ENCODE peak calls at places on chromosomes 3 and 15, in nine cellular contexts. One of them, this sample, is unnamed.

GRCh38 chr3:63920001-63920400 is 7.8 kb upstream of the SCAANT1 start:
- DNase-seq in breast epithelium: no peak
- DNase-seq in H1: no peak
- DNase-seq in ovary: no peak
- DNase-seq in IMR-90: no peak
- DNase-seq in A549: no peak
- DNase-seq in transverse colon: no peak
- DNase-seq in heart left ventricle: no peak
- DNase-seq in tibial nerve: no peak
- DNase-seq in this sample: no peak

GRCh38 chr15:99438691-99439523 is 126.9 kb upstream of the MEF2A start:
- DNase-seq in IMR-90: no peak
- DNase-seq in A549: no peak
- DNase-seq in H1: no peak
- DNase-seq in transverse colon: peak; percentile 6
- DNase-seq in tibial nerve: no peak
- DNase-seq in heart left ventricle: peak; percentile 40
- DNase-seq in breast epithelium: no peak
- DNase-seq in ovary: peak; percentile 56
- DNase-seq in this sample: no peak

GRCh38 chr3:61776390-61776789 is 215.0 kb downstream of the PTPRG start:
- DNase-seq in tibial nerve: no peak
- DNase-seq in A549: no peak
- DNase-seq in H1: no peak
- DNase-seq in ovary: no peak
- DNase-seq in transverse colon: no peak
- DNase-seq in breast epithelium: no peak
- DNase-seq in heart left ventricle: no peak
- DNase-seq in IMR-90: no peak
- DNase-seq in this sample: no peak

GRCh38 chr3:48157950-48158376 is 30.3 kb downstream of the CDC25A start:
- DNase-seq in tibial nerve: peak; percentile 40
- DNase-seq in transverse colon: peak; percentile 51
- DNase-seq in heart left ventricle: peak; percentile 68
- DNase-seq in H1: peak; percentile 43
- DNase-seq in A549: peak; percentile 53
- DNase-seq in ovary: peak; percentile 62
- DNase-seq in IMR-90: peak; percentile 70
- DNase-seq in breast epithelium: no peak
- DNase-seq in this sample: no peak

GRCh38 chr3:13676618-13677017 is 127.7 kb downstream of the FBLN2 start:
- DNase-seq in ovary: no peak
- DNase-seq in breast epithelium: no peak
- DNase-seq in A549: no peak
- DNase-seq in IMR-90: no peak
- DNase-seq in H1: no peak
- DNase-seq in heart left ventricle: no peak
- DNase-seq in transverse colon: no peak
- DNase-seq in tibial nerve: no peak
- DNase-seq in this sample: no peak

GRCh38 chr3:113979916-113980315 is 32.1 kb downstream of the ZDHHC23 start:
- DNase-seq in ovary: no peak
- DNase-seq in heart left ventricle: no peak
- DNase-seq in IMR-90: no peak
- DNase-seq in transverse colon: no peak
- DNase-seq in A549: no peak
- DNase-seq in tibial nerve: no peak
- DNase-seq in breast epithelium: no peak
- DNase-seq in H1: no peak
- DNase-seq in this sample: no peak

GRCh38 chr3:43423142-43423541 is 136.8 kb downstream of the SNRK start:
- DNase-seq in IMR-90: peak; percentile 57
- DNase-seq in A549: no peak
- DNase-seq in ovary: peak; percentile 24
- DNase-seq in H1: no peak
- DNase-seq in heart left ventricle: peak; percentile 43
- DNase-seq in transverse colon: peak; percentile 14
- DNase-seq in breast epithelium: no peak
- DNase-seq in tibial nerve: no peak
- DNase-seq in this sample: no peak

GRCh38 chr15:66498501-66499386 is 1.2 kb upstream of the SNAPC5 start:
- DNase-seq in heart left ventricle: no peak
- DNase-seq in H1: no peak
- DNase-seq in A549: no peak
- DNase-seq in tibial nerve: no peak
- DNase-seq in transverse colon: no peak
- DNase-seq in ovary: no peak
- DNase-seq in breast epithelium: no peak
- DNase-seq in IMR-90: peak; percentile 51
- DNase-seq in this sample: no peak

GRCh38 chr3:46628980-46629379 is 16.7 kb downstream of the FAM240A start:
- DNase-seq in heart left ventricle: no peak
- DNase-seq in IMR-90: no peak
- DNase-seq in tibial nerve: peak; percentile 47
- DNase-seq in breast epithelium: no peak
- DNase-seq in A549: no peak
- DNase-seq in ovary: peak; percentile 35
- DNase-seq in H1: no peak
- DNase-seq in transverse colon: peak; percentile 26
- DNase-seq in this sample: no peak

GRCh38 chr3:153601422-153601853 is 439.4 kb downstream of the RAP2B start:
- DNase-seq in heart left ventricle: no peak
- DNase-seq in breast epithelium: no peak
- DNase-seq in tibial nerve: no peak
- DNase-seq in IMR-90: no peak
- DNase-seq in ovary: no peak
- DNase-seq in H1: no peak
- DNase-seq in A549: no peak
- DNase-seq in transverse colon: no peak
- DNase-seq in this sample: no peak

GRCh38 chr15:59966262-59966661 is 37.8 kb upstream of the FOXB1 start:
- DNase-seq in A549: no peak
- DNase-seq in H1: no peak
- DNase-seq in transverse colon: no peak
- DNase-seq in IMR-90: no peak
- DNase-seq in ovary: no peak
- DNase-seq in tibial nerve: no peak
- DNase-seq in breast epithelium: no peak
- DNase-seq in heart left ventricle: no peak
- DNase-seq in this sample: no peak

GRCh38 chr15:59528429-59528828 is 83.2 kb upstream of the GCNT3 start:
- DNase-seq in IMR-90: no peak
- DNase-seq in heart left ventricle: no peak
- DNase-seq in H1: no peak
- DNase-seq in ovary: no peak
- DNase-seq in transverse colon: no peak
- DNase-seq in A549: no peak
- DNase-seq in tibial nerve: no peak
- DNase-seq in breast epithelium: no peak
- DNase-seq in this sample: no peak

GRCh38 chr3:140363801-140364200 is 314.1 kb upstream of the TRIM42 start:
- DNase-seq in IMR-90: no peak
- DNase-seq in transverse colon: no peak
- DNase-seq in heart left ventricle: peak; percentile 34
- DNase-seq in tibial nerve: no peak
- DNase-seq in breast epithelium: no peak
- DNase-seq in A549: no peak
- DNase-seq in ovary: peak; percentile 37
- DNase-seq in H1: no peak
- DNase-seq in this sample: no peak

GRCh38 chr3:81723732-81724313 is 37.6 kb downstream of the GBE1 start:
- DNase-seq in breast epithelium: no peak
- DNase-seq in transverse colon: no peak
- DNase-seq in A549: no peak
- DNase-seq in ovary: no peak
- DNase-seq in IMR-90: peak; percentile 59
- DNase-seq in heart left ventricle: no peak
- DNase-seq in tibial nerve: no peak
- DNase-seq in H1: no peak
- DNase-seq in this sample: no peak

GRCh38 chr15:78943692-78944091 is 1.2 kb downstream of the CTSH start:
- DNase-seq in transverse colon: no peak
- DNase-seq in tibial nerve: no peak
- DNase-seq in A549: no peak
- DNase-seq in heart left ventricle: no peak
- DNase-seq in ovary: no peak
- DNase-seq in H1: no peak
- DNase-seq in IMR-90: no peak
- DNase-seq in breast epithelium: no peak
- DNase-seq in this sample: no peak

GRCh38 chr3:31829011-31829410 is 152.1 kb downstream of the OSBPL10 start:
- DNase-seq in H1: no peak
- DNase-seq in heart left ventricle: no peak
- DNase-seq in tibial nerve: no peak
- DNase-seq in ovary: no peak
- DNase-seq in A549: no peak
- DNase-seq in IMR-90: no peak
- DNase-seq in transverse colon: no peak
- DNase-seq in breast epithelium: no peak
- DNase-seq in this sample: no peak

GRCh38 chr15:101251830-101252820 is at the start of gene CHSY1:
- DNase-seq in tibial nerve: peak; percentile 91
- DNase-seq in H1: no peak
- DNase-seq in heart left ventricle: peak; percentile 95
- DNase-seq in IMR-90: peak; percentile 93
- DNase-seq in A549: peak; percentile 85
- DNase-seq in transverse colon: peak; percentile 93
- DNase-seq in ovary: peak; percentile 95
- DNase-seq in breast epithelium: peak; percentile 88
- DNase-seq in this sample: peak; percentile 47

GRCh38 chr3:8655387-8655835 is 10.8 kb upstream of the SSUH2 start:
- DNase-seq in heart left ventricle: no peak
- DNase-seq in IMR-90: no peak
- DNase-seq in transverse colon: no peak
- DNase-seq in ovary: no peak
- DNase-seq in H1: no peak
- DNase-seq in breast epithelium: no peak
- DNase-seq in tibial nerve: no peak
- DNase-seq in A549: no peak
- DNase-seq in this sample: no peak

GRCh38 chr3:27449530-27450150 is 34.5 kb downstream of the SLC4A7 start:
- DNase-seq in IMR-90: no peak
- DNase-seq in H1: no peak
- DNase-seq in transverse colon: no peak
- DNase-seq in breast epithelium: no peak
- DNase-seq in heart left ventricle: no peak
- DNase-seq in tibial nerve: no peak
- DNase-seq in ovary: no peak
- DNase-seq in A549: no peak
- DNase-seq in this sample: no peak

DNA sequence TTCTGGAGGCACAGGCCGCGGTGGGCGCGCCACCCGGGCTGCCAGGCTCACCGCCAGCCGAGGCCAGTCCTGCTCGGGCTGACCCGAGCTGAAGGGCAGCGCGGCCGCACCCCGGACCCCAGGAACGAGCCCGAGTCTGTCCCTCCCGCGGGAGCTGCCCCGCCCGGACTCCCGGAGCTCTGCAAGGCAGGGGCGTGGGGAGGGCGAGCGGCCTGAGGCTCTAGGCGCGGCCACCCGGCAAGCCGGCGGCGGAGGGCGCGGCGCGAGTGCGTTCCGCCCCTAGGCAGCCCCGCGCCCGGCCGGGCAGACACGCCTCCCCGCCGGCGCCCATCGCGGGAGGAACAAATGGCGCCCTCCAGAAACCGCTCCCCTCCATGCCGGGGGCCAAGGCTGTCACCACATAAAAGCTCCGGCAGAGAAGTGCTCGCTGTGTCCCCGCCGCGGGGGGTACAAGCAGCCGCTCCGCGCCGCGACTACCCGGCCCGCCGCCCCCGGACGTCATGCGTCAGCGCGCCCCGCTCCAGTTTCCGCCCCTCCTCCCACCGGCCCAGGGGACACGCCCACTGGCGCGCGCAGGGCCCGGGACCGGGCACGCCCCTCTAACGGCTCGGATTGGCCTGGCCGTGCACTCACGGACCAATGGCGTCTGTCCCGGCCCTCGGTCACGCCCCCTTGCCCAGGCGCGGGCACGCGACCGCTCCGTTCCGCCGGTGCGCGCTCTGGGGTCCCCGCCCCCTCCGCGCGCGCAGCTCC is 483 bp upstream of the KLF13 start:
- DNase-seq in transverse colon: peak; percentile 99
- DNase-seq in ovary: peak; percentile 100
- DNase-seq in heart left ventricle: peak; percentile 99
- DNase-seq in tibial nerve: peak; percentile 97
- DNase-seq in A549: peak; percentile 98
- DNase-seq in H1: peak; percentile 90
- DNase-seq in IMR-90: peak; percentile 97
- DNase-seq in breast epithelium: peak; percentile 99
- DNase-seq in this sample: peak; percentile 92
- TF ChIP-seq POLR2A in transverse colon: peak; percentile 95
- TF ChIP-seq POLR2A in ovary: peak; percentile 94
- TF ChIP-seq POLR2A in heart left ventricle: peak; percentile 68
- TF ChIP-seq POLR2A in tibial nerve: peak; percentile 95
- TF ChIP-seq POLR2A in A549: no peak
- TF ChIP-seq POLR2A in H1: no peak
- TF ChIP-seq POLR2A in IMR-90: peak; percentile 89
- TF ChIP-seq POLR2A in breast epithelium: peak; percentile 87
- TF ChIP-seq POLR2A in this sample: peak; percentile 68

GRCh38 chr3:177452487-177452886 is 255.2 kb upstream of the TBL1XR1 start:
- DNase-seq in ovary: no peak
- DNase-seq in transverse colon: no peak
- DNase-seq in heart left ventricle: no peak
- DNase-seq in tibial nerve: no peak
- DNase-seq in IMR-90: peak; percentile 94
- DNase-seq in breast epithelium: no peak
- DNase-seq in H1: no peak
- DNase-seq in A549: no peak
- DNase-seq in this sample: no peak
- H3K4me1 ChIP-seq in ovary: peaks cover 2% of the 10 kb centered on the region
- H3K4me1 ChIP-seq in transverse colon: peaks cover 8% of the 10 kb centered on the region
- H3K4me1 ChIP-seq in heart left ventricle: peaks cover 11% of the 10 kb centered on the region
- H3K4me1 ChIP-seq in tibial nerve: peaks cover 10% of the 10 kb centered on the region
- H3K4me1 ChIP-seq in IMR-90: peaks cover 2% of the 10 kb centered on the region
- H3K4me1 ChIP-seq in breast epithelium: no peaks in the 10 kb centered on the region
- H3K4me1 ChIP-seq in H1: no peaks in the 10 kb centered on the region
- H3K4me1 ChIP-seq in A549: peaks cover 12% of the 10 kb centered on the region
- H3K4me1 ChIP-seq in this sample: peaks cover 45% of the 10 kb centered on the region

DNA sequence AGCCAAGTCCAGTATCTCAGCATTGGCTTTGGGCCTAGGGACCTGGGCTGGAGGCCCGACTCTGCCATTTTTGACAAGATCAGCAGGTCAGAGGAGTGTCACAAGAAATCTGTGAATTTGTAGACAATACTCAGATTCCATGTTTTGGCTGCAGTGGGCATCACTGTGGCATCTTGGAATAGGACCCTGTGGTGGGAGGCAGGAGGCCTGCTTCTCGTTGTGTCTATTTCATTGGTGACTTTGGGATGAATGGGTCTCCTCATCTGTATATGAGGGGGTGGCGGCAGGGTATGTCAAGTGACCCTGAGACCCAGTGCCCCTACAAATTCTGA is 3.3 kb downstream of the C15orf39 start:
- DNase-seq in tibial nerve: no peak
- DNase-seq in A549: no peak
- DNase-seq in H1: no peak
- DNase-seq in ovary: no peak
- DNase-seq in IMR-90: no peak
- DNase-seq in breast epithelium: no peak
- DNase-seq in transverse colon: no peak
- DNase-seq in heart left ventricle: no peak
- DNase-seq in this sample: no peak
- TF ChIP-seq CTCF in tibial nerve: no peak
- TF ChIP-seq CTCF in A549: no peak
- TF ChIP-seq CTCF in H1: no peak
- TF ChIP-seq CTCF in ovary: no peak
- TF ChIP-seq CTCF in IMR-90: no peak
- TF ChIP-seq CTCF in breast epithelium: no peak
- TF ChIP-seq CTCF in transverse colon: no peak
- TF ChIP-seq CTCF in heart left ventricle: no peak
- TF ChIP-seq CTCF in this sample: no peak

GRCh38 chr3:111929484-111929883 is 49.3 kb upstream of the ABHD10 start:
- DNase-seq in H1: no peak
- DNase-seq in ovary: no peak
- DNase-seq in heart left ventricle: no peak
- DNase-seq in IMR-90: no peak
- DNase-seq in transverse colon: no peak
- DNase-seq in breast epithelium: no peak
- DNase-seq in A549: no peak
- DNase-seq in tibial nerve: no peak
- DNase-seq in this sample: no peak
- TF ChIP-seq POLR2A in H1: no peak
- TF ChIP-seq POLR2A in ovary: no peak
- TF ChIP-seq POLR2A in heart left ventricle: no peak
- TF ChIP-seq POLR2A in IMR-90: no peak
- TF ChIP-seq POLR2A in transverse colon: no peak
- TF ChIP-seq POLR2A in breast epithelium: no peak
- TF ChIP-seq POLR2A in A549: no peak
- TF ChIP-seq POLR2A in tibial nerve: no peak
- TF ChIP-seq POLR2A in this sample: no peak

This sample was measured in esophagus squamous epithelium.